ENCODE peak calls at places on chromosome 18, in seven cellular contexts. One of them, this sample, is unnamed.

GRCh38 chr18:78525364-78526111 is 454.1 kb upstream of the SALL3 start:
- DNase-seq in EH: no peak
- DNase-seq in NCI-H1417: no peak
- DNase-seq in ELR: no peak
- DNase-seq in BJ: no peak
- DNase-seq in stimulated activated CD4-positive, alpha-beta T cell treated with anti-CD3 and anti-CD28 coated beads, TNF-alpha, amount 100 ng/mL, for 24 hours: no peak
- DNase-seq in D721Med: no peak
- DNase-seq in this sample: no peak

GRCh38 chr18:67621025-67621713 is 104.6 kb upstream of the DSEL start:
- DNase-seq in EH: no peak
- DNase-seq in NCI-H1417: no peak
- DNase-seq in ELR: no peak
- DNase-seq in BJ: no peak
- DNase-seq in stimulated activated CD4-positive, alpha-beta T cell treated with anti-CD3 and anti-CD28 coated beads, TNF-alpha, amount 100 ng/mL, for 24 hours: no peak
- DNase-seq in D721Med: no peak
- DNase-seq in this sample: no peak

GRCh38 chr18:48942554-48943261 is 8.1 kb downstream of the SMAD7 start:
- DNase-seq in EH: peak; percentile 98
- DNase-seq in NCI-H1417: no peak
- DNase-seq in ELR: peak; percentile 99
- DNase-seq in BJ: peak; percentile 98
- DNase-seq in stimulated activated CD4-positive, alpha-beta T cell treated with anti-CD3 and anti-CD28 coated beads, TNF-alpha, amount 100 ng/mL, for 24 hours: no peak
- DNase-seq in D721Med: no peak
- DNase-seq in this sample: no peak

GRCh38 chr18:25630682-25631081 is 278.7 kb upstream of the ZNF521 start:
- DNase-seq in EH: no peak
- DNase-seq in NCI-H1417: no peak
- DNase-seq in ELR: no peak
- DNase-seq in BJ: no peak
- DNase-seq in stimulated activated CD4-positive, alpha-beta T cell treated with anti-CD3 and anti-CD28 coated beads, TNF-alpha, amount 100 ng/mL, for 24 hours: no peak
- DNase-seq in D721Med: no peak
- DNase-seq in this sample: no peak

GRCh38 chr18:22223263-22223960 is 54.0 kb downstream of the GATA6 start:
- DNase-seq in EH: peak; percentile 64
- DNase-seq in NCI-H1417: no peak
- DNase-seq in ELR: peak; percentile 91
- DNase-seq in BJ: peak; percentile 15
- DNase-seq in stimulated activated CD4-positive, alpha-beta T cell treated with anti-CD3 and anti-CD28 coated beads, TNF-alpha, amount 100 ng/mL, for 24 hours: no peak
- DNase-seq in D721Med: no peak
- DNase-seq in this sample: no peak

GRCh38 chr18:8942021-8942908 is 160.2 kb upstream of the NDUFV2 start:
- DNase-seq in EH: peak; percentile 46
- DNase-seq in NCI-H1417: no peak
- DNase-seq in ELR: no peak
- DNase-seq in BJ: no peak
- DNase-seq in stimulated activated CD4-positive, alpha-beta T cell treated with anti-CD3 and anti-CD28 coated beads, TNF-alpha, amount 100 ng/mL, for 24 hours: no peak
- DNase-seq in D721Med: no peak
- DNase-seq in this sample: no peak

GRCh38 chr18:12659904-12660605 is 2.1 kb upstream of the SPIRE1 start:
- DNase-seq in EH: peak; percentile 71
- DNase-seq in NCI-H1417: peak; percentile 45
- DNase-seq in ELR: peak; percentile 83
- DNase-seq in BJ: no peak
- DNase-seq in stimulated activated CD4-positive, alpha-beta T cell treated with anti-CD3 and anti-CD28 coated beads, TNF-alpha, amount 100 ng/mL, for 24 hours: no peak
- DNase-seq in D721Med: no peak
- DNase-seq in this sample: peak; percentile 59

GRCh38 chr18:74589820-74590219 is 7.8 kb upstream of the ZNF407 start:
- DNase-seq in EH: no peak
- DNase-seq in NCI-H1417: no peak
- DNase-seq in ELR: no peak
- DNase-seq in BJ: no peak
- DNase-seq in stimulated activated CD4-positive, alpha-beta T cell treated with anti-CD3 and anti-CD28 coated beads, TNF-alpha, amount 100 ng/mL, for 24 hours: no peak
- DNase-seq in D721Med: no peak
- DNase-seq in this sample: no peak

GRCh38 chr18:11324510-11324909 is 175.1 kb upstream of the PIEZO2 start:
- DNase-seq in EH: peak; percentile 46
- DNase-seq in NCI-H1417: no peak
- DNase-seq in ELR: peak; percentile 31
- DNase-seq in BJ: no peak
- DNase-seq in stimulated activated CD4-positive, alpha-beta T cell treated with anti-CD3 and anti-CD28 coated beads, TNF-alpha, amount 100 ng/mL, for 24 hours: no peak
- DNase-seq in D721Med: no peak
- DNase-seq in this sample: no peak

GRCh38 chr18:77016133-77016839 is 116.3 kb downstream of the MBP start:
- DNase-seq in EH: no peak
- DNase-seq in NCI-H1417: no peak
- DNase-seq in ELR: no peak
- DNase-seq in BJ: no peak
- DNase-seq in stimulated activated CD4-positive, alpha-beta T cell treated with anti-CD3 and anti-CD28 coated beads, TNF-alpha, amount 100 ng/mL, for 24 hours: no peak
- DNase-seq in D721Med: no peak
- DNase-seq in this sample: no peak

GRCh38 chr18:50749421-50749820 is 70.4 kb downstream of the MRO start:
- DNase-seq in EH: no peak
- DNase-seq in NCI-H1417: no peak
- DNase-seq in ELR: no peak
- DNase-seq in BJ: no peak
- DNase-seq in stimulated activated CD4-positive, alpha-beta T cell treated with anti-CD3 and anti-CD28 coated beads, TNF-alpha, amount 100 ng/mL, for 24 hours: no peak
- DNase-seq in D721Med: no peak
- DNase-seq in this sample: no peak

GRCh38 chr18:6401687-6402086 is 13.0 kb downstream of the L3MBTL4 start:
- DNase-seq in EH: no peak
- DNase-seq in NCI-H1417: no peak
- DNase-seq in ELR: no peak
- DNase-seq in BJ: no peak
- DNase-seq in stimulated activated CD4-positive, alpha-beta T cell treated with anti-CD3 and anti-CD28 coated beads, TNF-alpha, amount 100 ng/mL, for 24 hours: no peak
- DNase-seq in D721Med: no peak
- DNase-seq in this sample: peak; percentile 53

GRCh38 chr18:48862116-48862515 is 88.6 kb downstream of the SMAD7 start:
- DNase-seq in EH: no peak
- DNase-seq in NCI-H1417: no peak
- DNase-seq in ELR: no peak
- DNase-seq in BJ: no peak
- DNase-seq in stimulated activated CD4-positive, alpha-beta T cell treated with anti-CD3 and anti-CD28 coated beads, TNF-alpha, amount 100 ng/mL, for 24 hours: no peak
- DNase-seq in D721Med: no peak
- DNase-seq in this sample: no peak